ENCODE peak calls at places on chromosomes 6 and 20, in six cellular contexts. C is NCI-H524, G is NCI-H748 treated with DMSO at 0.1 percent for 48 hours, Q is RKO, R is NCI-H1417, H is LoVo. I is an unnamed sample.

GRCh38 chr6:45075246-45075645 is 252.9 kb upstream of the RUNX2 start:
- DNase-seq in C (no peak), G (no peak), Q (peak), R (no peak), H (no peak), I (peak)

GRCh38 chr6:166500246-166500645 is 86.2 kb downstream of the RAMACL start:
- DNase-seq in C (peak), G (no peak), Q (no peak), R (no peak), H (no peak), I (no peak)

GRCh38 chr20:36806049-36806448 is 32.5 kb upstream of the DSN1 start:
- DNase-seq in C (no peak), G (no peak), Q (no peak), R (no peak), H (no peak), I (no peak)

GRCh38 chr20:50336631-50337030 is 146.0 kb downstream of the CEBPB start:
- DNase-seq in C (no peak), G (no peak), Q (no peak), R (no peak), H (no peak), I (no peak)

GRCh38 chr6:47733879-47734558 is 35.6 kb downstream of the ADGRF4 start:
- DNase-seq in C (peak), G (peak), Q (peak), R (no peak), H (peak), I (peak)

GRCh38 chr6:135475292-135475886 is 22.2 kb downstream of the AHI1 start:
- DNase-seq in C (no peak), G (no peak), Q (no peak), R (no peak), H (no peak), I (no peak)

GRCh38 chr6:54846857-54847721 is 518 bp downstream of the FAM83B start:
- DNase-seq in C (peak), G (peak), Q (no peak), R (no peak), H (peak), I (peak)

GRCh38 chr6:20719980-20720379 is 185.7 kb downstream of the CDKAL1 start:
- DNase-seq in C (no peak), G (no peak), Q (no peak), R (no peak), H (no peak), I (no peak)

GRCh38 chr6:36600564-36601146 is 6.5 kb downstream of the SRSF3 start:
- DNase-seq in C (no peak), G (no peak), Q (no peak), R (no peak), H (no peak), I (no peak)

GRCh38 chr6:47160702-47161101 is 118.6 kb upstream of the ADGRF1 start:
- DNase-seq in C (no peak), G (peak), Q (no peak), R (no peak), H (no peak), I (peak)

GRCh38 chr6:109336221-109336955 is 45.9 kb downstream of the CD164 start:
- DNase-seq in C (no peak), G (no peak), Q (no peak), R (no peak), H (peak), I (peak)

GRCh38 chr20:41174373-41174772 is 37.0 kb downstream of the PLCG1 start:
- DNase-seq in C (no peak), G (no peak), Q (no peak), R (no peak), H (no peak), I (no peak)